ENCODE peak calls at places on chromosome 1, in four cellular contexts. F, D, C and B are unnamed samples.

GRCh38 chr1:100866041-100866900 is 28.4 kb downstream of the EXTL2 start:
- DNase-seq in C (peak; percentile 48), F (peak; percentile 70), D (peak; percentile 78), B (no peak)

GRCh38 chr1:207868252-207868768 is 42.6 kb downstream of the CD34 start:
- DNase-seq in D (peak; percentile 45), F (no peak), C (peak; percentile 49), B (no peak)

GRCh38 chr1:24925082-24925779 is 4.8 kb downstream of the RUNX3 start:
- DNase-seq in C (no peak), D (no peak), F (no peak), B (no peak)

GRCh38 chr1:210117681-210118170 is 114.9 kb upstream of the SERTAD4 start:
- DNase-seq in C (no peak), D (no peak), F (no peak), B (no peak)

GRCh38 chr1:155254714-155255242 is 505 bp downstream of the ENTREP3 start:
- DNase-seq in D (peak; percentile 31), C (no peak), F (no peak), B (no peak)

GRCh38 chr1:236451796-236452373 is 57.8 kb downstream of the EDARADD start:
- DNase-seq in C (peak; percentile 76), D (peak; percentile 7), F (no peak), B (no peak)

GRCh38 chr1:2055911-2056575 is 5.8 kb downstream of the PRKCZ start:
- DNase-seq in C (no peak), D (no peak), F (no peak), B (no peak)

GRCh38 chr1:19043579-19044443 is 87.3 kb upstream of the IFFO2 start:
- DNase-seq in F (no peak), D (no peak), C (no peak), B (no peak)

GRCh38 chr1:110634455-110635281 is 28.5 kb upstream of the KCNA2 start:
- DNase-seq in D (no peak), F (peak; percentile 76), C (no peak), B (peak; percentile 15)

GRCh38 chr1:198601936-198602889 is 36.6 kb upstream of the PTPRC start:
- DNase-seq in C (peak; percentile 38), D (no peak), F (peak; percentile 17), B (no peak)

GRCh38 chr1:11383553-11384169 is 95.3 kb upstream of the DISP3 start:
- DNase-seq in C (no peak), D (no peak), F (no peak), B (no peak)

GRCh38 chr1:185479781-185480180 is 162.7 kb upstream of the IVNS1ABP start:
- DNase-seq in F (no peak), C (no peak), D (no peak), B (no peak)

GRCh38 chr1:152457071-152457470 is 43.0 kb upstream of the CRNN start:
- DNase-seq in F (no peak), D (no peak), C (no peak), B (no peak)

DNA sequence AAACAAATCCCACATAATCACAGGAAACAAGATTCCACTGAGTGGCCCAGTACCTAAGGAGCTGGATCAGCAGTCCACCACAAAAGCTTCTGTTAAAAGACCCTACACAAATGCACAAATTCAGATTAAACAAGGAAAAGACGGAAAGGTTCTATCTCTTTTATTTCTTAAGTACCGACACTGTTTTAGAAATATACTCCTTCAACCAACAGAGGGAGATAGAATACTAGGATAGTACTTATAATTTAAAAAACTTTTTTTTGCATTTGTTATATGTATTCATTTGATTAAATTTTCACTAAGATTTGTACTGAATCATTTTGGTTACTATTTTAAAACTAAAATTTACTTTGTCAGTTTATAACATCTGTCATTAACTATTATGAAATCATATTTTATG is 12.5 kb downstream of the CDC7 start:
- DNase-seq in F (peak; percentile 52), C (no peak), D (peak; percentile 43), B (no peak)
- H3K9me1 ChIP-seq in F (no peaks in the 10 kb centered on the region), C (no peaks in the 10 kb centered on the region), D (no peaks in the 10 kb centered on the region), B (no peaks in the 10 kb centered on the region)

DNA sequence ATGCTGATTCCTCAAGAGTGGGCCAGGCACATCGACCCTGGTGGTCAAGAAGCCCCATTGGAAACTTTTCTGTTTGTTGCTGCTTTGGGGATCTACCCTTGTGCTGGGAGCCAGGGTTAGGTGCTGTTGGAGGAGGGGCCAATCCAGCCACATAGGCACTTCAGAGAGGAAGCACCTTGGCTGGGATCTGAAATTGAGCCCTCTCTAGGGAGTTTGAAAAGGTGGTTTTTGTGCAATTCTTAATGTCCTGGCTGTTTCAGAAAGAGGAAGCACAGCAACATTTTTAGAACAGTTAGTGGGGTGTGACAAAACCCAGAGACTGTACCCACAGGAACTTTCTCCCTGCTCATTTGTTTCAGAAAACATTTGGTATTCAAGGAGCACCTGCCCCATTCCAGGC is 17.2 kb upstream of the BEND5 start:
- DNase-seq in D (no peak), F (no peak), C (no peak), B (no peak)
- H3K9ac ChIP-seq in D (no peak overlapping the region), F (no peak overlapping the region), C (no peak overlapping the region), B (no peak overlapping the region)

GRCh38 chr1:170126691-170127090 is 19.1 kb upstream of the NTMT2 start:
- DNase-seq in D (no peak), F (peak; percentile 95), C (no peak), B (peak; percentile 26)

GRCh38 chr1:170125269-170125668 is 20.5 kb upstream of the NTMT2 start:
- DNase-seq in F (no peak), D (no peak), C (no peak), B (no peak)

GRCh38 chr1:170122366-170122765 is 23.4 kb upstream of the NTMT2 start:
- DNase-seq in D (no peak), C (no peak), F (no peak), B (no peak)
- H3K9me1 ChIP-seq in D (no peaks in the 10 kb centered on the region), C (no peaks in the 10 kb centered on the region), F (no peaks in the 10 kb centered on the region), B (no peaks in the 10 kb centered on the region)

GRCh38 chr1:42529724-42530161 is 66.7 kb downstream of the CCDC30 start:
- DNase-seq in C (no peak), F (peak; percentile 72), D (peak; percentile 66), B (peak; percentile 30)
- H3K9ac ChIP-seq in C (no peak overlapping the region), F (no peak overlapping the region), D (no peak overlapping the region), B (no peak overlapping the region)

DNA sequence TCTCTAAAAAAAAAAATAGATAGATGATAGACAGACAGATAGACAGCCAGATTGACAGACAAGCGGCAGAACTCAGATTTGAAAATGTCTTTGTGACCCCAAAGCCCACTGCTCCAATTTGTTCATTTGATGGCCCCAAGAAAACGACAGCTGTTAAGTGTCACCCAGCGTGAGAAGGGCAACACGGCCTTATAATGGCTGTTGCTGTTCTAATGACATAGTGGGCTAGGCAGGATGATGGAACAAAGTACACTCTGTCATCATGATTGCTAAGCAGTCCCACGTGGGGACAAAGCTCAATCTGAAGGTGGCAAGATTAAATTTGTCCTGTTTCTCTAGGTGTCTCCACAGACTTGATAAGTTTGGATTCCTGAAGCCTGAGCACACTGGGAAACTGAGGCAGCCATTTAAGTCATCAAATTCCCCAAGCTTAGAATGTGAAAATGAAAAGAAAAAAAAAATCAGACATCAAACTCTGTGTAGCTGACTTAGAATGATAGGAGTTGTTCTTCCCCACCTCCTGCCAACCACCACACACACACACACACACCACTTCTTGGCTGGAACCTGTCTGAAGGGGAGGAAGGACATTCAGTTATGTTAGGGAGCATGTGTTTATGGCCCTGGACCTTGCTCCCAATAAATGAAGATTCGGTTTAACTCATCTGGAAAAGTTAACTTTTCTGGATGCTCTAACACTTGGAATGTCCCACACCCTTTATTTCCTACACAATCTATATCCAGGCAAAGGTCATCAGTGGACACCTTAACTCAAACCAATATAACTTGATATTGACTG is 112.7 kb downstream of the DAB1 start:
- DNase-seq in F (no peak), D (no peak), C (no peak), B (no peak)
- H3K9me1 ChIP-seq in F (no peaks in the 10 kb centered on the region), D (no peaks in the 10 kb centered on the region), C (no peaks in the 10 kb centered on the region), B (no peaks in the 10 kb centered on the region)

GRCh38 chr1:115977481-115978258 is 1.4 kb downstream of the SLC22A15 start:
- DNase-seq in D (no peak), F (no peak), C (no peak), B (peak; percentile 81)
- H3K9ac ChIP-seq in D (no peak overlapping the region), F (no peak overlapping the region), C (no peak overlapping the region), B (peak overlapping the region; percentile 80)